ENCODE peak calls at places on chromosome X, in six cellular contexts. X is cardiac fibroblast, D is AG04450, O is thoracic aorta, P is heart left ventricle, K is pancreas. J is an unnamed sample.
A peak's percentile ranks its signal among the peaks of the same experiment; 100 is the strongest.

GRCh38 chrX:100410083-100410590 is at the start of gene PCDH19:
- DNase-seq in X (peak; percentile 59), D (no peak), O (no peak), P (peak; percentile 56), K (peak; percentile 26), J (no peak)

GRCh38 chrX:154022108-154022507 is 2.4 kb upstream of the IRAK1 start:
- DNase-seq in X (no peak), D (no peak), O (no peak), P (no peak), K (no peak), J (no peak)

GRCh38 chrX:24965400-24965799 is 50.4 kb downstream of the ARX start:
- DNase-seq in X (no peak), D (no peak), O (no peak), P (no peak), K (no peak), J (no peak)

GRCh38 chrX:138925330-138925729 is 213.8 kb upstream of the FGF13 start:
- DNase-seq in X (peak; percentile 69), D (peak; percentile 46), O (no peak), P (no peak), K (no peak), J (no peak)

GRCh38 chrX:8201896-8202331 is 30.8 kb upstream of the VCX2 start:
- DNase-seq in X (no peak), D (no peak), O (no peak), P (peak; percentile 22), K (no peak), J (no peak)

GRCh38 chrX:56783450-56783831 is 54.4 kb downstream of the NBDY start:
- DNase-seq in X (no peak), D (no peak), O (no peak), P (no peak), K (no peak), J (no peak)

GRCh38 chrX:71650333-71650969 is 16.9 kb upstream of the LOC101059915 start:
- DNase-seq in X (peak; percentile 3), D (no peak), O (no peak), P (no peak), K (no peak), J (no peak)

GRCh38 chrX:149504226-149504914 is 736 bp downstream of the IDS start:
- DNase-seq in X (peak; percentile 16), D (no peak), O (no peak), P (no peak), K (no peak), J (no peak)

GRCh38 chrX:48826876-48827653 is 752 bp downstream of the ERAS start:
- DNase-seq in X (no peak), D (no peak), O (no peak), P (no peak), K (no peak), J (no peak)

GRCh38 chrX:110241816-110242215 is 76.1 kb downstream of the AMMECR1 start:
- DNase-seq in X (peak; percentile 43), D (no peak), O (no peak), P (peak; percentile 24), K (peak; percentile 8), J (no peak)

GRCh38 chrX:40434947-40435346 is 145.8 kb upstream of the ATP6AP2 start:
- DNase-seq in X (peak; percentile 26), D (no peak), O (no peak), P (peak; percentile 18), K (no peak), J (no peak)

GRCh38 chrX:50036481-50036880 is 114.1 kb downstream of the CLCN5 start:
- DNase-seq in X (peak; percentile 14), D (no peak), O (no peak), P (no peak), K (no peak), J (no peak)

GRCh38 chrX:95629737-95630136 is 1054.9 kb upstream of the DIAPH2 start:
- DNase-seq in X (no peak), D (no peak), O (no peak), P (no peak), K (no peak), J (no peak)

GRCh38 chrX:15816886-15817285 is 26.6 kb downstream of the ZRSR2 start:
- DNase-seq in X (no peak), D (no peak), O (no peak), P (no peak), K (no peak), J (no peak)

GRCh38 chrX:119672252-119672825 is 20.6 kb downstream of the SEPTIN6 start:
- DNase-seq in X (peak; percentile 10), D (no peak), O (no peak), P (no peak), K (no peak), J (no peak)

GRCh38 chrX:134469481-134469880 is 9.5 kb downstream of the HPRT1 start:
- DNase-seq in X (peak; percentile 60), D (peak; percentile 10), O (no peak), P (no peak), K (no peak), J (no peak)

GRCh38 chrX:101164766-101165590 is 54.6 kb upstream of the DRP2 start:
- DNase-seq in X (peak; percentile 23), D (peak; percentile 7), O (no peak), P (no peak), K (no peak), J (no peak)

GRCh38 chrX:77448170-77448569 is 981 bp downstream of the FGF16 start:
- DNase-seq in X (no peak), D (no peak), O (no peak), P (no peak), K (no peak), J (no peak)

GRCh38 chrX:134999469-134999868 is 8.7 kb downstream of the SMIM10 start:
- DNase-seq in X (peak; percentile 76), D (no peak), O (no peak), P (no peak), K (no peak), J (no peak)

GRCh38 chrX:33272986-33273385 is 61.6 kb upstream of the DMD start:
- DNase-seq in X (no peak), D (no peak), O (no peak), P (no peak), K (no peak), J (no peak)

GRCh38 chrX:76029385-76029784 is 143.5 kb upstream of the PBDC1 start:
- DNase-seq in X (no peak), D (no peak), O (no peak), P (no peak), K (no peak), J (no peak)

GRCh38 chrX:100410901-100411801 is 1.1 kb upstream of the PCDH19 start:
- DNase-seq in X (no peak), D (no peak), O (no peak), P (no peak), K (no peak), J (no peak)

GRCh38 chrX:46882266-46882665 is 30.0 kb upstream of the JADE3 start:
- DNase-seq in X (no peak), D (no peak), O (no peak), P (no peak), K (no peak), J (no peak)

GRCh38 chrX:32195611-32196010 is 1015.7 kb downstream of the DMD start:
- DNase-seq in X (no peak), D (no peak), O (no peak), P (no peak), K (no peak), J (no peak)

GRCh38 chrX:113868169-113868568 is 715.7 kb upstream of the HTR2C start:
- DNase-seq in X (no peak), D (no peak), O (no peak), P (no peak), K (no peak), J (no peak)

GRCh38 chrX:49155243-49155899 is 7.2 kb upstream of the MAGIX start:
- DNase-seq in X (peak; percentile 69), D (no peak), O (no peak), P (no peak), K (no peak), J (no peak)

GRCh38 chrX:55640854-55641253 is 17.7 kb downstream of the FOXR2 start:
- DNase-seq in X (no peak), D (no peak), O (no peak), P (no peak), K (peak; percentile 5), J (no peak)

GRCh38 chrX:1167466-1167865 is 45.0 kb downstream of the CRLF2 start:
- DNase-seq in X (no peak), D (no peak), O (no peak), P (no peak), K (no peak), J (no peak)

GRCh38 chrX:19990519-19991349 is at the start of gene BCLAF3:
- DNase-seq in X (peak; percentile 83), D (peak; percentile 55), O (peak; percentile 51), P (peak; percentile 90), K (peak; percentile 82), J (no peak)

DNA sequence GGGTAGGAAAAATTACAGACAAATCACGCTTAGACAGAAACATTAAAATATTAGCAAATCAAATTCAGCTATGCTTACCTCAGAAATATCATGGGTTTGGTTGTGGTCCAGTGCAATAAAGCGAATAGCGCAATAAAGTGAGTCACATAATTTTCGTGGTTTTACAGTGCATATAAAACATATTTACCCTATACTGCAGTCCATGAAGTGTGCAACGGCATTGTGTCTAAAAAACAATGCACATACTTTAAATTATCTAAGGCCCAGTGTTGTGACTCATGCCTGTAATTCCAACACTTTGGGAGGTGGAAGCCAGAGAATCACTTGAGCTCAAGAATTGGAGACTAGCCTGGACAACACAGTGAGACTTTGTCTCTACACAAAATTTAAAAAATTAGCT is 195.7 kb upstream of the IL1RAPL1 start:
- DNase-seq in X (peak; percentile 60), D (no peak), O (no peak), P (no peak), K (no peak), J (no peak)
- TF ChIP-seq CTCF in X (no peak), D (no peak), O (no peak), P (no peak), K (no peak), J (no peak)

GRCh38 chrX:9676738-9677097 is 88.9 kb downstream of the GPR143 start:
- DNase-seq in X (no peak), D (no peak), O (no peak), P (no peak), K (no peak), J (no peak)
- H3K4me3 ChIP-seq in X (no peak overlapping the region), D (no peak overlapping the region), O (no peak overlapping the region), P (no peak overlapping the region), K (no peak overlapping the region), J (no peak overlapping the region)

DNA sequence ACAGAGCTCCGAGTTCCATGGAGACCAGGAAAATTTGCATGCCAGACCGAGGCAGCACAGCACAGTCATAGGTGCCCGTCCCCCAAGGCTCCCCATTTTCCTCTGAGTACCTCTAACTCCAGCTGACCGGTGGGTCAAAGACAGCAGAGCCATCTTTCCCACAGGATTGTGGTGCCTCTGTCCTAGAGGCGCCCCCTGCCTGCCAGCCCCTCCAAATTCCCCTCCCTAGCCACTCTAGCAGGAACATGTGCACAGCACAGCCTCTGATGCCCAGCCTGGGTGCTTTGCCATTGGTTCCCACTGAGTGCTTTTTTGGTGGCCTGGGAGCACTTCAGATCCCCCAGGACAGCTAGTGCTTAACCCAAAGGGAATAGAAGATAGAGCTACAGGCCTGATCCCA is 368.5 kb upstream of the PABPC5 start:
- DNase-seq in X (no peak), D (no peak), O (no peak), P (no peak), K (no peak), J (no peak)
- TF ChIP-seq CTCF in X (no peak), D (no peak), O (no peak), P (no peak), K (no peak), J (no peak)

DNA sequence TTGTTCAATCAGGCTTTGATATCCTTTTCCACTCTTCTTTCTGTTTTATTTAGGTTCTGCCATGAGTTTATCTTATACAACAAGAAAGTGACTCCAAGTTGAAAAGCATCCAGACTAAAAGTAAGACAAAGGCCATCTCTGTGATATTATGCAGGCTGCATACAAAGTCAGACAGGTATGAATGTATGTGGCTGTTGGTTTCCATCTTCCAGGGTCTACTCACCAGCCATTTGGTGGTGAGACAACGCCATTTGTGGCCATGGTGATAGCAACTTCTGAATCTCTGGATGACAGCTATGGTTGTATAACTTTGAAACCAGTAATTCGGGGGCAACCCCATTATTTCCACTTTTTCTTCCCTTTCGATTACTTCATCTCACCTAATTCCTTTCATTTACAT is 17.2 kb upstream of the MSL3 start:
- DNase-seq in X (no peak), D (no peak), O (no peak), P (no peak), K (no peak), J (no peak)
- H3K4me3 ChIP-seq in X (no peak overlapping the region), D (no peak overlapping the region), O (no peak overlapping the region), P (no peak overlapping the region), K (no peak overlapping the region), J (no peak overlapping the region)

J was measured in AG04449.